ENCODE peak calls at places on chromosomes 13 and 19, in six cellular contexts. J is mesenchymal stem cell, S is neuronal stem cell, H is H1, A is IMR-90, X is trophoblast cell. O is an unnamed sample.

GRCh38 chr13:48643159-48643558 is 10.6 kb upstream of the CYSLTR2 start:
- DNase-seq in H (no peak), A (no peak), S (no peak), J (no peak), X (no peak), O (no peak)

GRCh38 chr19:45395524-45396388 is 9.1 kb downstream of the PPP1R13L start:
- DNase-seq in A (no peak), H (peak; percentile 85), S (no peak), X (no peak), J (no peak), O (peak; percentile 91)

GRCh38 chr13:49791753-49792549 is 531 bp downstream of the KPNA3 start:
- DNase-seq in X (peak; percentile 41), H (peak; percentile 64), J (peak; percentile 52), S (peak; percentile 54), A (peak; percentile 36), O (peak; percentile 66)

GRCh38 chr13:47188802-47189201 is 291.9 kb upstream of the HTR2A start:
- DNase-seq in X (peak; percentile 6), S (no peak), J (peak; percentile 39), H (no peak), A (peak; percentile 66), O (peak; percentile 48)

GRCh38 chr19:10686661-10687517 is 14.3 kb upstream of the QTRT1 start:
- DNase-seq in H (no peak), S (no peak), J (no peak), X (no peak), A (peak; percentile 28), O (no peak)

GRCh38 chr19:55641376-55642152 is 762 bp downstream of the ZNF580 start:
- DNase-seq in J (peak; percentile 60), S (no peak), A (peak; percentile 18), X (no peak), H (no peak), O (peak; percentile 48)

GRCh38 chr19:48249502-48250014 is 6.2 kb downstream of the CARD8 start:
- DNase-seq in H (no peak), S (no peak), A (no peak), X (peak; percentile 32), J (peak; percentile 42), O (no peak)

GRCh38 chr13:42055500-42056085 is 7.1 kb downstream of the DGKH start:
- DNase-seq in H (no peak), J (no peak), S (no peak), A (no peak), X (no peak), O (no peak)

GRCh38 chr13:30766234-30766633 is 30.9 kb downstream of the ALOX5AP start:
- DNase-seq in A (no peak), H (no peak), S (no peak), J (no peak), X (no peak), O (no peak)

GRCh38 chr19:48842744-48843162 is 6.5 kb upstream of the HSD17B14 start:
- DNase-seq in H (peak; percentile 75), J (peak; percentile 72), S (peak; percentile 81), X (peak; percentile 75), A (peak; percentile 48), O (peak; percentile 75)

GRCh38 chr13:77919351-77920294 is 992 bp upstream of the EDNRB start:
- DNase-seq in X (peak; percentile 57), A (peak; percentile 15), J (peak; percentile 61), H (peak; percentile 63), S (peak; percentile 18), O (peak; percentile 75)

GRCh38 chr13:91785435-91786137 is 387.2 kb downstream of the GPC5 start:
- DNase-seq in H (no peak), S (no peak), X (no peak), A (no peak), J (no peak), O (peak; percentile 45)

GRCh38 chr13:100298116-100298681 is 209.3 kb downstream of the PCCA start:
- DNase-seq in H (no peak), S (no peak), A (no peak), X (no peak), J (no peak), O (no peak)
- H2AK5ac ChIP-seq in H (no peak overlapping the region), S (no peak overlapping the region), A (no peak overlapping the region), X (no peak overlapping the region), J (no peak overlapping the region), O (no peak overlapping the region)

DNA sequence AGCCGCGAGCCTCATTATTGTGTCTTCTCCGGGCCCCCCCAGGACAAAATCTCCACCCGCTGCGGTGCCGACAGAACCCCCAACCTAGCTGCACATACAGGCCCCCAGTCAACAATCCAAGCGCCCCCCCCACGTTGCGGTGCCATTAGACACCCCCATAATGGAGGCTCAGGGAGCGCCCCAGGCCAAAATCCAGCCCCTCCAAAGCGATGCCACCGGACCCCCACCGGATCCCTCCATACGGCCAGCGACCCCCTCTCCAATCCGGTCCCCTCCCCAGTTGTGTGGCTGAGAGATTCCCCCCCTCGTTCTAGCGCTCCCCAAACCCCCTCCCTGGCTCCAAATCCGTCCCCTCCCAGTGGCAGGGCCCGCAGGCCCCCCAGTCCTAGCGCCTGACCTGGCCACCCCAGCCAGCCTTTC is 21.5 kb upstream of the SEMA6B start:
- DNase-seq in J (no peak), A (no peak), H (peak; percentile 52), X (no peak), S (no peak), O (no peak)
- H3K4me3 ChIP-seq in J (peak overlapping the region; percentile 49), A (no peak overlapping the region), H (peak overlapping the region; percentile 69), X (no peak overlapping the region), S (peak overlapping the region; percentile 89), O (peak overlapping the region; percentile 24)

GRCh38 chr19:18373407-18373891 is 12.5 kb upstream of the GDF15 start:
- DNase-seq in A (no peak), H (no peak), X (no peak), S (no peak), J (no peak), O (no peak)
- H2AK5ac ChIP-seq in A (peak overlapping the region; percentile 99), H (peak overlapping the region; percentile 70), X (peak overlapping the region; percentile 96), S (no peak overlapping the region), J (peak overlapping the region; percentile 84), O (peak overlapping the region; percentile 73)

GRCh38 chr13:93614776-93615175 is 388.2 kb downstream of the GPC6 start:
- DNase-seq in H (no peak), S (no peak), X (no peak), J (no peak), A (peak; percentile 48), O (no peak)
- H3K4me3 ChIP-seq in H (no peak overlapping the region), S (no peak overlapping the region), X (no peak overlapping the region), J (no peak overlapping the region), A (no peak overlapping the region), O (no peak overlapping the region)